ENCODE peak calls at places on chromosomes 12 and 14, in nine cellular contexts. Y is neural progenitor cell; R is left ventricle myocardium inferior; O is CD8-positive, alpha-beta T cell; I is Panc1; N is HCT116; U is CD4-positive, alpha-beta memory T cell; J is Caco-2; H is ovary. Q is an unnamed sample.

GRCh38 chr14:101194356-101195308 is 291.1 kb upstream of the RTL1 start:
- DNase-seq in Y (no peak), R (no peak), O (no peak), I (no peak), N (no peak), U (no peak), J (no peak), H (peak; percentile 12), Q (no peak)

GRCh38 chr12:48142818-48143674 is 14.3 kb downstream of the ASB8 start:
- DNase-seq in Y (no peak), R (no peak), O (no peak), I (no peak), N (no peak), U (no peak), J (no peak), H (no peak), Q (no peak)

GRCh38 chr12:126663304-126664094 is 1598.3 kb downstream of the AACS start:
- DNase-seq in Y (peak; percentile 75), R (no peak), O (no peak), I (no peak), N (peak; percentile 32), U (no peak), J (no peak), H (no peak), Q (peak; percentile 18)

GRCh38 chr12:131916306-131917138 is 12.6 kb upstream of the PUS1 start:
- DNase-seq in Y (no peak), R (no peak), O (no peak), I (no peak), N (no peak), U (no peak), J (no peak), H (peak; percentile 24), Q (peak; percentile 13)

GRCh38 chr12:95637471-95638155 is 86.3 kb upstream of the USP44 start:
- DNase-seq in Y (no peak), R (no peak), O (no peak), I (no peak), N (no peak), U (no peak), J (no peak), H (no peak), Q (no peak)

GRCh38 chr12:95473440-95473946 is 459 bp upstream of the METAP2 start:
- DNase-seq in Y (peak; percentile 45), R (no peak), O (peak; percentile 34), I (peak; percentile 18), N (peak; percentile 19), U (peak; percentile 55), J (peak; percentile 43), H (peak; percentile 36), Q (peak; percentile 25)

GRCh38 chr14:32311294-32312009 is 17.6 kb upstream of the AKAP6 start:
- DNase-seq in Y (no peak), R (no peak), O (no peak), I (no peak), N (no peak), U (no peak), J (no peak), H (no peak), Q (no peak)

GRCh38 chr12:104457746-104458644 is 1.2 kb downstream of the CHST11 start:
- DNase-seq in Y (peak; percentile 55), R (peak; percentile 23), O (peak; percentile 63), I (no peak), N (no peak), U (peak; percentile 54), J (peak; percentile 35), H (peak; percentile 23), Q (peak; percentile 41)

GRCh38 chr14:45038865-45039264 is 45.1 kb upstream of the PRPF39 start:
- DNase-seq in Y (no peak), R (no peak), O (no peak), I (no peak), N (no peak), U (no peak), J (no peak), H (no peak), Q (no peak)

GRCh38 chr12:77372026-77372425 is 306.7 kb upstream of the E2F7 start:
- DNase-seq in Y (no peak), R (no peak), O (no peak), I (no peak), N (no peak), U (no peak), J (no peak), H (no peak), Q (no peak)

GRCh38 chr12:31773223-31773750 is 44.5 kb upstream of the AMN1 start:
- DNase-seq in Y (no peak), R (no peak), O (no peak), I (no peak), N (no peak), U (no peak), J (peak; percentile 97), H (no peak), Q (no peak)

GRCh38 chr12:106179086-106179485 is 40.3 kb upstream of the NUAK1 start:
- DNase-seq in Y (peak; percentile 36), R (no peak), O (no peak), I (no peak), N (no peak), U (no peak), J (peak; percentile 42), H (peak; percentile 73), Q (no peak)

GRCh38 chr14:85572845-85573244 is 42.9 kb downstream of the FLRT2 start:
- DNase-seq in Y (no peak), R (no peak), O (no peak), I (no peak), N (no peak), U (no peak), J (no peak), H (no peak), Q (no peak)

DNA sequence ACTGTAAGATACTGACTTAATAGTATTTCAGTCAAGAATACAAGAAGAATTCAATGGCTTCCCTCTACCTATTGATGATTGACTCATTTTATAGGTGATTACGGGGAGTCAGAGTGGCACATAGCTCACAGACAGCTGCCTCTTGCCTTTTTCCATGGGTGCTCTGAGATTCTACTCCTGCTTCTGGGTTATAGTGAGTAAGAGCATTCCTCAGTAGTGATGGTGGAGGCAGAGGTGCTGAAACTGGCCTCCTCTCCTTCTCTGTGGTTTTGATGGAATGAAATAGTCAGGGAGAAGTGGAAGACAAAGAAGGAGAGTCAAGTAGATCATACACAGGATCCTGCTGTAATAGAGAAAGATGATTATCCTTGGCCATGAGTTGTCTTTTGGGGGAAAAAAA is 438.2 kb upstream of the FAR2 start:
- DNase-seq in Y (no peak), R (no peak), O (no peak), I (no peak), N (no peak), U (no peak), J (no peak), H (no peak), Q (no peak)
- H3K4me1 ChIP-seq in Y (no peaks in the 10 kb centered on the region), R (no peaks in the 10 kb centered on the region), O (no peaks in the 10 kb centered on the region), I (no peaks in the 10 kb centered on the region), N (no peaks in the 10 kb centered on the region), U (no peaks in the 10 kb centered on the region), J (no peaks in the 10 kb centered on the region), H (no peaks in the 10 kb centered on the region), Q (no peaks in the 10 kb centered on the region)

GRCh38 chr14:105930572-105930971 is 404.2 kb downstream of the TMEM121 start:
- DNase-seq in Y (no peak), R (no peak), O (no peak), I (no peak), N (no peak), U (no peak), J (peak; percentile 16), H (peak; percentile 2), Q (no peak)

GRCh38 chr14:105929327-105930081 is 403.1 kb downstream of the TMEM121 start:
- DNase-seq in Y (no peak), R (no peak), O (no peak), I (no peak), N (no peak), U (no peak), J (peak; percentile 21), H (peak; percentile 3), Q (no peak)

GRCh38 chr14:105935384-105935783 is 409.0 kb downstream of the TMEM121 start:
- DNase-seq in Y (no peak), R (no peak), O (no peak), I (no peak), N (no peak), U (no peak), J (no peak), H (no peak), Q (no peak)

GRCh38 chr14:105933238-105933637 is 406.9 kb downstream of the TMEM121 start:
- DNase-seq in Y (no peak), R (no peak), O (no peak), I (no peak), N (no peak), U (no peak), J (no peak), H (peak; percentile 0), Q (no peak)

DNA sequence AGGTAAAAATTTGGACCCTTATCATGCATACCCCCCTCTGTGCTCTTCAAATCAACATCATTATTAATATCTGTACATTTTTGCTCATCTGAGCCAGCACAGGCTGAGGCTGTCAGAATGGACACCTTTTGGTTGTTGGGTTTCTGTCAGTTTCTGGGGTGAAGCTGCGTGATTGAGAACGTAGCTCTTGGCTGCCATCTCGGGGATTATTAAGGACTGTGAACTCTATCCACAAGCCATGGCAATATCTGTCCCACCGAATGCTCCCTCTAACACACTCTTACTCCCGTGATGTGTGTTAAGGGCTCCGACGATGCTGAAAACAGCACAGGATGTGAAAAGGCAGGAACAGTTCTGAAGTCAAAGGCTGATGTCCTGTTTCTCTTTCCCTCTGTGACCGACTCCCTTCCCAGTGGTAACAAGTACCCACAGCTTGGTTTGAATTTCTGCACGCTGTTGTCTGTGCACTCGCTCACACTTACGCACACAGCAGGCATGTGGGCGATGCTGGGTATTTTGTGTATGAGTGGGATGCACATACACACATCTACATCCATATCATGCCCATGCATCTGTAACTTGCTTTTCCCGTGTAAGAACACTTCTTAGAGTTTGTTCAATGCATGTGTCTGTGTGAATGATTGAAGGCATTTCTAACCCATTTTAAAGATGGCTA is 405.6 kb downstream of the TMEM121 start:
- DNase-seq in Y (no peak), R (no peak), O (no peak), I (no peak), N (no peak), U (no peak), J (peak; percentile 31), H (peak; percentile 3), Q (peak; percentile 55)
- H3K9me3 ChIP-seq in Y (peaks cover 17% of the 10 kb centered on the region), R (peaks cover 24% of the 10 kb centered on the region), O (no peaks in the 10 kb centered on the region), I (no peaks in the 10 kb centered on the region), N (peaks cover 4% of the 10 kb centered on the region), U (no peaks in the 10 kb centered on the region), J (no peaks in the 10 kb centered on the region), H (no peaks in the 10 kb centered on the region), Q (peaks cover 4% of the 10 kb centered on the region)

GRCh38 chr12:84955298-84955697 is 42.7 kb upstream of the SLC6A15 start:
- DNase-seq in Y (no peak), R (no peak), O (no peak), I (no peak), N (no peak), U (no peak), J (no peak), H (no peak), Q (no peak)

GRCh38 chr12:84964048-84964447 is 51.4 kb upstream of the SLC6A15 start:
- DNase-seq in Y (no peak), R (no peak), O (no peak), I (no peak), N (no peak), U (no peak), J (no peak), H (no peak), Q (no peak)

GRCh38 chr12:84960918-84961317 is 48.3 kb upstream of the SLC6A15 start:
- DNase-seq in Y (no peak), R (no peak), O (no peak), I (no peak), N (no peak), U (no peak), J (no peak), H (no peak), Q (no peak)
- H3K4me1 ChIP-seq in Y (no peaks in the 10 kb centered on the region), R (no peaks in the 10 kb centered on the region), O (no peaks in the 10 kb centered on the region), I (no peaks in the 10 kb centered on the region), N (no peaks in the 10 kb centered on the region), U (no peaks in the 10 kb centered on the region), J (no peaks in the 10 kb centered on the region), H (no peaks in the 10 kb centered on the region), Q (no peaks in the 10 kb centered on the region)

GRCh38 chr12:34595749-34596733 is 573.7 kb downstream of the ALG10 start:
- DNase-seq in Y (no peak), R (no peak), O (no peak), I (no peak), N (no peak), U (no peak), J (peak; percentile 23), H (no peak), Q (peak; percentile 1)
- H3K9me3 ChIP-seq in Y (peaks cover 34% of the 10 kb centered on the region), R (peaks cover 100% of the 10 kb centered on the region), O (no peaks in the 10 kb centered on the region), I (no peaks in the 10 kb centered on the region), N (peaks cover 26% of the 10 kb centered on the region), U (peaks cover 36% of the 10 kb centered on the region), J (peaks cover 74% of the 10 kb centered on the region), H (peaks cover 7% of the 10 kb centered on the region), Q (no peaks in the 10 kb centered on the region)